ENCODE peak calls at places on chromosomes 12 and 14, in four cellular contexts. One of them, this sample, is unnamed.

GRCh38 chr12:58847876-58848600 is 72.3 kb downstream of the LRIG3 start:
- DNase-seq in A549: no peak
- DNase-seq in body of pancreas: no peak
- DNase-seq in astrocyte of the spinal cord: no peak
- DNase-seq in this sample: no peak

GRCh38 chr12:14588571-14588970 is 20.9 kb upstream of the PLBD1 start:
- DNase-seq in A549: no peak
- DNase-seq in body of pancreas: no peak
- DNase-seq in astrocyte of the spinal cord: no peak
- DNase-seq in this sample: no peak

GRCh38 chr14:68784995-68785816 is 7.7 kb downstream of the ZFP36L1 start:
- DNase-seq in A549: peak; percentile 87
- DNase-seq in body of pancreas: peak; percentile 37
- DNase-seq in astrocyte of the spinal cord: peak; percentile 72
- DNase-seq in this sample: peak; percentile 88

GRCh38 chr12:47808049-47808448 is 11.7 kb downstream of the HDAC7 start:
- DNase-seq in A549: no peak
- DNase-seq in body of pancreas: peak; percentile 43
- DNase-seq in astrocyte of the spinal cord: peak; percentile 65
- DNase-seq in this sample: peak; percentile 28

GRCh38 chr12:64403708-64404469 is at the start of gene XPOT:
- DNase-seq in A549: peak; percentile 99
- DNase-seq in body of pancreas: peak; percentile 96
- DNase-seq in astrocyte of the spinal cord: peak; percentile 99
- DNase-seq in this sample: peak; percentile 96

GRCh38 chr14:75223664-75224154 is 47.3 kb upstream of the TMED10 start:
- DNase-seq in A549: no peak
- DNase-seq in body of pancreas: peak; percentile 77
- DNase-seq in astrocyte of the spinal cord: peak; percentile 20
- DNase-seq in this sample: peak; percentile 26

GRCh38 chr12:101616027-101616494 is 21.3 kb downstream of the MYBPC1 start:
- DNase-seq in A549: no peak
- DNase-seq in body of pancreas: peak; percentile 19
- DNase-seq in astrocyte of the spinal cord: peak; percentile 5
- DNase-seq in this sample: no peak

GRCh38 chr12:56634837-56635538 is 4.9 kb upstream of the BAZ2A start:
- DNase-seq in A549: peak; percentile 94
- DNase-seq in body of pancreas: peak; percentile 81
- DNase-seq in astrocyte of the spinal cord: peak; percentile 83
- DNase-seq in this sample: peak; percentile 87

GRCh38 chr12:58596381-58596780 is 323.9 kb downstream of the LRIG3 start:
- DNase-seq in A549: peak; percentile 9
- DNase-seq in body of pancreas: no peak
- DNase-seq in astrocyte of the spinal cord: no peak
- DNase-seq in this sample: no peak

GRCh38 chr12:46497739-46498138 is 125.2 kb upstream of the SLC38A2 start:
- DNase-seq in A549: no peak
- DNase-seq in body of pancreas: no peak
- DNase-seq in astrocyte of the spinal cord: no peak
- DNase-seq in this sample: no peak

GRCh38 chr14:69398053-69398817 is at the start of the genes ERH and SLC39A9:
- DNase-seq in A549: peak; percentile 98
- DNase-seq in body of pancreas: peak; percentile 98
- DNase-seq in astrocyte of the spinal cord: peak; percentile 99
- DNase-seq in this sample: peak; percentile 96

DNA sequence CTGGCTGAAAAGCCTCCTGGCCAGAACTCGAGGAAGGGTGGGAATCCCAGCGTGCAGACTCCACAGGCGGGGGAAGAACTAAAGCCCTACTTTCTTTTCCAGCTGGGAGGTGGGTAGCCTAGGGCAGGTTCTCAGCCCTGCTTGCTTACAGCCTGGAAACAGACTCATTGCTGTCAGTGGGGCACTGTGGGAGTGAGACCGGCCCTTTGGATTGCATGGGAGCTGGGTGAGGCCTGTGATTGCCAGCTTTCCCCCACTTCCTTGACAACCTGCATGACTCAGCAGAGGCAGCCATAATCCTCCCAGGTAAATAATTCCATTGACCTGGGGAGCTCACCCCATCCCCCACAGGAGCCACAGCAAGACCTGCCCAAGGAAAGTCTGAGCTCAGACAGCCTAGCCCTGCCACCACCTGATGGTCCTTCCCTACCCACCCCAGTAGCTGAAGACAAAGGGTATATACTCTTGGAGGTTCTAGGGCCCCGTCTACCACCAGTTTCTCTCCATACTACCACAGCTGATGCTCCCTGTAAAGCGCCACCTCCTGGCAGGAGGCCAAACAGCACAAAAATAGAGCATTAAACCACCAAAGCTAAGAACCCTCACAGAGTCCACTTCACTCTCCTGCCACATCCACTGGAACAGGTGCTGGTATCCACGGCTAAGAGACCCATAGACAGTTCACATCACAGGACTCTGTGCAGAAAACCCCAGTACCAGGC is 294.1 kb downstream of the SEC23A start:
- DNase-seq in A549: peak; percentile 2
- DNase-seq in body of pancreas: no peak
- DNase-seq in astrocyte of the spinal cord: no peak
- DNase-seq in this sample: no peak
- TF ChIP-seq CTCF in A549: no peak
- TF ChIP-seq CTCF in body of pancreas: no peak
- TF ChIP-seq CTCF in astrocyte of the spinal cord: no peak
- TF ChIP-seq CTCF in this sample: peak; percentile 23

DNA sequence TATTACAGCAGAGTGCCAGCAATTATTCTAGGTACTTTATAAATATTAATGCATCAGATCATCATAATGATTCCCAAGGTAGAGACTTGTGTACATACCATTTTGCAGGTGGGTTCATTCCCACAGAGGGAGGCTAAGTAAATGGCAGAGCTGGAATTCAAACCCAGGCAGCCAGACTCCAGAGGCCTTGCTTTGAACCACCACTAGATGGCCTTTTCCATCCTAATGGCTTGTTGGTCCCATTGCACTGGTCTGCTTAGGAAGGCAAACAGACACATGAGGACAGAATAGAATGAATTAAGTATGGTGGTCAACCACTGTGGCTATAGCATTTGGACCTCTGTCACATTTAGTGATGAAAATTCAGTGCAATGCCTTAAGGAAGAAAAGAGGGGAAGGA is 158.7 kb downstream of the METTL25 start:
- DNase-seq in A549: peak; percentile 52
- DNase-seq in body of pancreas: peak; percentile 4
- DNase-seq in astrocyte of the spinal cord: no peak
- DNase-seq in this sample: no peak
- TF ChIP-seq CTCF in A549: peak; percentile 37
- TF ChIP-seq CTCF in body of pancreas: peak; percentile 14
- TF ChIP-seq CTCF in astrocyte of the spinal cord: peak; percentile 46
- TF ChIP-seq CTCF in this sample: peak; percentile 47

GRCh38 chr12:40106655-40107054 is 774 bp upstream of the SLC2A13 start:
- DNase-seq in A549: no peak
- DNase-seq in body of pancreas: no peak
- DNase-seq in astrocyte of the spinal cord: no peak
- DNase-seq in this sample: no peak

GRCh38 chr12:40107098-40107802 is 1.4 kb upstream of the SLC2A13 start:
- DNase-seq in A549: peak; percentile 82
- DNase-seq in body of pancreas: peak; percentile 90
- DNase-seq in astrocyte of the spinal cord: peak; percentile 83
- DNase-seq in this sample: peak; percentile 38

GRCh38 chr12:40105515-40106201 is at the start of gene SLC2A13:
- DNase-seq in A549: peak; percentile 71
- DNase-seq in body of pancreas: peak; percentile 79
- DNase-seq in astrocyte of the spinal cord: peak; percentile 61
- DNase-seq in this sample: peak; percentile 14

GRCh38 chr12:40106202-40106533 is 287 bp upstream of the SLC2A13 start:
- DNase-seq in A549: no peak
- DNase-seq in body of pancreas: no peak
- DNase-seq in astrocyte of the spinal cord: no peak
- DNase-seq in this sample: no peak

GRCh38 chr12:40107803-40108620 is 2.1 kb upstream of the SLC2A13 start:
- DNase-seq in A549: no peak
- DNase-seq in body of pancreas: no peak
- DNase-seq in astrocyte of the spinal cord: no peak
- DNase-seq in this sample: no peak
- TF ChIP-seq CTCF in A549: no peak
- TF ChIP-seq CTCF in body of pancreas: no peak
- TF ChIP-seq CTCF in astrocyte of the spinal cord: no peak
- TF ChIP-seq CTCF in this sample: peak; percentile 66

GRCh38 chr12:116015525-116015924 is 262.0 kb downstream of the MED13L start:
- DNase-seq in A549: peak; percentile 52
- DNase-seq in body of pancreas: peak; percentile 40
- DNase-seq in astrocyte of the spinal cord: peak; percentile 73
- DNase-seq in this sample: peak; percentile 49
- TF ChIP-seq CTCF in A549: peak; percentile 79
- TF ChIP-seq CTCF in body of pancreas: peak; percentile 68
- TF ChIP-seq CTCF in astrocyte of the spinal cord: peak; percentile 58
- TF ChIP-seq CTCF in this sample: peak; percentile 77

GRCh38 chr14:78835052-78835451 is 664.9 kb downstream of the NRXN3 start:
- DNase-seq in A549: no peak
- DNase-seq in body of pancreas: no peak
- DNase-seq in astrocyte of the spinal cord: no peak
- DNase-seq in this sample: no peak

DNA sequence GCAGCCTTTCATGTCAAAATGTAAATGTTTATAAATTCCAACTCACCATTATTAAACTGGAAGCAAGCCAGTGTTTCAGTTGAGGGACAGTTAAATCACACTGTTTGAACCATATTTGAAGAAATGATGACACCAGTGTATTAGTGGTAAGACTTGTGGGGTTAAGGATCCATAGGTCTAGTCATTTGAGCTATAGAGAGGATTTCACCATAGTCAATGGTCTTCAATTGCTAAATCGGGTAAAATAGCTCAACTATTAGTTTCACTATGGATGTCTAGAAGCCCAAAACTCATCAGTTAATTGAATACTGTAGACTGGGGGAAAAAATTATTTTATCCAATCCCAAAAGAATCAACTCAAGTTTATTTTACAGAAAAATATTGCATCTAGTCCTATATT is 659.1 kb downstream of the NRXN3 start:
- DNase-seq in A549: no peak
- DNase-seq in body of pancreas: no peak
- DNase-seq in astrocyte of the spinal cord: no peak
- DNase-seq in this sample: no peak
- TF ChIP-seq CTCF in A549: no peak
- TF ChIP-seq CTCF in body of pancreas: no peak
- TF ChIP-seq CTCF in astrocyte of the spinal cord: no peak
- TF ChIP-seq CTCF in this sample: no peak

GRCh38 chr12:128382946-128383739 is 116.2 kb downstream of the TMEM132C start:
- DNase-seq in A549: no peak
- DNase-seq in body of pancreas: no peak
- DNase-seq in astrocyte of the spinal cord: no peak
- DNase-seq in this sample: no peak

GRCh38 chr12:128381961-128382360 is 115.0 kb downstream of the TMEM132C start:
- DNase-seq in A549: no peak
- DNase-seq in body of pancreas: no peak
- DNase-seq in astrocyte of the spinal cord: no peak
- DNase-seq in this sample: no peak

GRCh38 chr12:128385736-128386135 is 118.8 kb downstream of the TMEM132C start:
- DNase-seq in A549: no peak
- DNase-seq in body of pancreas: no peak
- DNase-seq in astrocyte of the spinal cord: no peak
- DNase-seq in this sample: no peak

GRCh38 chr12:128388461-128388921 is 121.5 kb downstream of the TMEM132C start:
- DNase-seq in A549: no peak
- DNase-seq in body of pancreas: no peak
- DNase-seq in astrocyte of the spinal cord: no peak
- DNase-seq in this sample: no peak

DNA sequence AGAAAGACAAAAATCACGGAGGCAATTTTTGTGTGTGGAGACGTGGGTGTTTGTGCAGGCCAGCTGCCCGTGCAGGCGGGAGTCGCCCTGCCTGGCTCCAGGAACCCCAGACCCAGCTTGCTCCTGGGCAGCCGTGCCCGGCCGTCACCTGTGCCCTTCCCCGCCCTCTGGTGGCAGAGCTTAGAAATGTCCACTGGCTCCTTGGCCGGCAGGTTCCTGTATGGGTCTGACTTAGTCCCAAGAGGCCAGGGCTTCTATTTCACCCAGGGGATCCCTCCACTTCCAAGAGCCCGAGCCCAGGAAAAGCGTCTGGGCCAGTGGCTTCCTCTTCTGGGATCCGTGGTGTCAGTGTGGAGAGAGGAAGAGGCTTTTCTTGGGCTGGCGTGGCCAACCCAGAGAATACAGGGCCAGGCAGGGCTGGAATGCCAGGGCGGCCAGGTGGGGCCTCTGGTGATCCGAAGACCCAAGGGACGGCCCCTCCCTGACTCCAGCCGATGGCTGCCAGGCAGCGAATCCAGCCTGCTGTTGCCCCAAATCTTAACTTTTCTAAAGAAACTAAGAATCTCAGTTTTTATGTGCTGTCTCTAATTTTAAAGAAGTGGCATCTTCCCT is 120.9 kb downstream of the TMEM132C start:
- DNase-seq in A549: peak; percentile 44
- DNase-seq in body of pancreas: peak; percentile 61
- DNase-seq in astrocyte of the spinal cord: no peak
- DNase-seq in this sample: no peak
- TF ChIP-seq CTCF in A549: peak; percentile 26
- TF ChIP-seq CTCF in body of pancreas: peak; percentile 62
- TF ChIP-seq CTCF in astrocyte of the spinal cord: peak; percentile 32
- TF ChIP-seq CTCF in this sample: peak; percentile 52

DNA sequence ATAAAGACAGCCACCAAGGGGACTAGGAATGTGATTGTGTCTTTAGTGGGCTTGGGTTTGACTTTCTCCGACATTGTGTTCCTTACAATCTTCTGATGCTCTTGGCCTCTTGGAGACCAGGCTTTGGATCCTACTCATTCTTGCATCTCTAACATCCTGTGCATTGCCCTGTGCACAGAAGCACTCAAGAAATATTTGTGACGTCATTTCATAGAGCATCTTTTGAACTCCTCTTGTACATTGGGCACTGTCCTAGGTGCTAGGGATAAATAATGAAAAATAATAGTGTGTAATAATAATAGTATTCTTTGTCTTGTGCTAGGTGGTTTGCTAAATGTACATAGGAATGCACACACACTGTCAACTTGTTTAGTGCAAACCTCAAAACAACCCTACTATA is 108.8 kb upstream of the LHX5 start:
- DNase-seq in A549: no peak
- DNase-seq in body of pancreas: no peak
- DNase-seq in astrocyte of the spinal cord: no peak
- DNase-seq in this sample: no peak
- TF ChIP-seq CTCF in A549: no peak
- TF ChIP-seq CTCF in body of pancreas: no peak
- TF ChIP-seq CTCF in astrocyte of the spinal cord: no peak
- TF ChIP-seq CTCF in this sample: no peak

GRCh38 chr14:63642656-63643382 is 1.1 kb upstream of the WDR89 start:
- DNase-seq in A549: no peak
- DNase-seq in body of pancreas: no peak
- DNase-seq in astrocyte of the spinal cord: no peak
- DNase-seq in this sample: no peak

GRCh38 chr14:63642229-63642611 is 549 bp upstream of the WDR89 start:
- DNase-seq in A549: peak; percentile 94
- DNase-seq in body of pancreas: peak; percentile 95
- DNase-seq in astrocyte of the spinal cord: peak; percentile 97
- DNase-seq in this sample: peak; percentile 93

GRCh38 chr14:63644741-63645140 is 3.1 kb upstream of the WDR89 start:
- DNase-seq in A549: no peak
- DNase-seq in body of pancreas: no peak
- DNase-seq in astrocyte of the spinal cord: no peak
- DNase-seq in this sample: no peak

GRCh38 chr14:63641473-63642228 is at the start of gene WDR89:
- DNase-seq in A549: peak; percentile 100
- DNase-seq in body of pancreas: peak; percentile 99
- DNase-seq in astrocyte of the spinal cord: peak; percentile 100
- DNase-seq in this sample: peak; percentile 99
- TF ChIP-seq CTCF in A549: peak; percentile 50
- TF ChIP-seq CTCF in body of pancreas: peak; percentile 97
- TF ChIP-seq CTCF in astrocyte of the spinal cord: peak; percentile 77
- TF ChIP-seq CTCF in this sample: peak; percentile 91